ENCODE peak calls at places on chromosomes 5 and 9, in six cellular contexts. One of them, this sample, is unnamed.

GRCh38 chr9:128899566-128900322 is 17.8 kb downstream of the LRRC8A start:
- DNase-seq in HCT116: no peak
- DNase-seq in H1: no peak
- DNase-seq in GM12878: no peak
- DNase-seq in HepG2: no peak
- DNase-seq in K562: no peak
- DNase-seq in this sample: no peak

GRCh38 chr5:2802693-2803365 is 51.4 kb upstream of the IRX2 start:
- DNase-seq in HCT116: no peak
- DNase-seq in H1: no peak
- DNase-seq in GM12878: no peak
- DNase-seq in HepG2: peak; percentile 3
- DNase-seq in K562: no peak
- DNase-seq in this sample: no peak

GRCh38 chr5:128237000-128237399 is 153.4 kb downstream of the SLC12A2 start:
- DNase-seq in HCT116: no peak
- DNase-seq in H1: no peak
- DNase-seq in GM12878: no peak
- DNase-seq in HepG2: no peak
- DNase-seq in K562: no peak
- DNase-seq in this sample: no peak

GRCh38 chr5:93586948-93587918 is 4.2 kb downstream of the NR2F1 start:
- DNase-seq in HCT116: no peak
- DNase-seq in H1: no peak
- DNase-seq in GM12878: no peak
- DNase-seq in HepG2: no peak
- DNase-seq in K562: no peak
- DNase-seq in this sample: peak; percentile 42

GRCh38 chr9:16628421-16628820 is 242.0 kb downstream of the BNC2 start:
- DNase-seq in HCT116: no peak
- DNase-seq in H1: no peak
- DNase-seq in GM12878: no peak
- DNase-seq in HepG2: no peak
- DNase-seq in K562: no peak
- DNase-seq in this sample: no peak

GRCh38 chr5:107242411-107242810 is 428.3 kb downstream of the EFNA5 start:
- DNase-seq in HCT116: no peak
- DNase-seq in H1: no peak
- DNase-seq in GM12878: no peak
- DNase-seq in HepG2: no peak
- DNase-seq in K562: no peak
- DNase-seq in this sample: no peak

GRCh38 chr9:37464426-37465248 is 613 bp downstream of the ZBTB5 start:
- DNase-seq in HCT116: no peak
- DNase-seq in H1: no peak
- DNase-seq in GM12878: peak; percentile 30
- DNase-seq in HepG2: no peak
- DNase-seq in K562: peak; percentile 75
- DNase-seq in this sample: no peak

GRCh38 chr5:2615917-2616316 is 135.6 kb downstream of the IRX2 start:
- DNase-seq in HCT116: no peak
- DNase-seq in H1: no peak
- DNase-seq in GM12878: no peak
- DNase-seq in HepG2: no peak
- DNase-seq in K562: no peak
- DNase-seq in this sample: no peak

GRCh38 chr9:76654051-76654461 is 110.2 kb upstream of the PCA3 start:
- DNase-seq in HCT116: no peak
- DNase-seq in H1: no peak
- DNase-seq in GM12878: no peak
- DNase-seq in HepG2: no peak
- DNase-seq in K562: no peak
- DNase-seq in this sample: no peak

GRCh38 chr5:147796556-147797308 is 14.2 kb upstream of the JAKMIP2 start:
- DNase-seq in HCT116: no peak
- DNase-seq in H1: no peak
- DNase-seq in GM12878: no peak
- DNase-seq in HepG2: no peak
- DNase-seq in K562: no peak
- DNase-seq in this sample: no peak

GRCh38 chr5:53482717-53483638 is 2.5 kb downstream of the FST start:
- DNase-seq in HCT116: no peak
- DNase-seq in H1: no peak
- DNase-seq in GM12878: no peak
- DNase-seq in HepG2: peak; percentile 89
- DNase-seq in K562: peak; percentile 29
- DNase-seq in this sample: peak; percentile 26

GRCh38 chr9:74117731-74118130 is 379.4 kb upstream of the RORB start:
- DNase-seq in HCT116: no peak
- DNase-seq in H1: no peak
- DNase-seq in GM12878: no peak
- DNase-seq in HepG2: no peak
- DNase-seq in K562: no peak
- DNase-seq in this sample: no peak

GRCh38 chr5:161889971-161890370 is 42.1 kb downstream of the GABRA1 start:
- DNase-seq in HCT116: no peak
- DNase-seq in H1: no peak
- DNase-seq in GM12878: no peak
- DNase-seq in HepG2: no peak
- DNase-seq in K562: no peak
- DNase-seq in this sample: no peak

GRCh38 chr9:35649431-35650340 is 1.0 kb downstream of the SIT1 start:
- DNase-seq in HCT116: no peak
- DNase-seq in H1: no peak
- DNase-seq in GM12878: no peak
- DNase-seq in HepG2: no peak
- DNase-seq in K562: peak; percentile 42
- DNase-seq in this sample: no peak

GRCh38 chr5:130496215-130496614 is 592.0 kb downstream of the CHSY3 start:
- DNase-seq in HCT116: no peak
- DNase-seq in H1: no peak
- DNase-seq in GM12878: no peak
- DNase-seq in HepG2: no peak
- DNase-seq in K562: no peak
- DNase-seq in this sample: no peak

GRCh38 chr5:2415678-2416077 is 335.8 kb downstream of the IRX2 start:
- DNase-seq in HCT116: no peak
- DNase-seq in H1: no peak
- DNase-seq in GM12878: no peak
- DNase-seq in HepG2: no peak
- DNase-seq in K562: peak; percentile 46
- DNase-seq in this sample: peak; percentile 27

GRCh38 chr9:29976981-29977380 is 2403.7 kb upstream of the C9orf72 start:
- DNase-seq in HCT116: no peak
- DNase-seq in H1: no peak
- DNase-seq in GM12878: no peak
- DNase-seq in HepG2: no peak
- DNase-seq in K562: no peak
- DNase-seq in this sample: no peak

GRCh38 chr9:78286946-78287388 is 10.0 kb upstream of the PSAT1 start:
- DNase-seq in HCT116: no peak
- DNase-seq in H1: no peak
- DNase-seq in GM12878: no peak
- DNase-seq in HepG2: peak; percentile 94
- DNase-seq in K562: no peak
- DNase-seq in this sample: no peak

GRCh38 chr5:10503321-10503720 is 60.5 kb upstream of the ANKRD33B start:
- DNase-seq in HCT116: no peak
- DNase-seq in H1: no peak
- DNase-seq in GM12878: no peak
- DNase-seq in HepG2: no peak
- DNase-seq in K562: no peak
- DNase-seq in this sample: no peak

GRCh38 chr5:74762599-74762998 is 4.3 kb downstream of the GFM2 start:
- DNase-seq in HCT116: peak; percentile 76
- DNase-seq in H1: no peak
- DNase-seq in GM12878: no peak
- DNase-seq in HepG2: peak; percentile 22
- DNase-seq in K562: no peak
- DNase-seq in this sample: no peak

GRCh38 chr5:167585184-167585583 is 706.3 kb upstream of the WWC1 start:
- DNase-seq in HCT116: no peak
- DNase-seq in H1: no peak
- DNase-seq in GM12878: no peak
- DNase-seq in HepG2: peak; percentile 16
- DNase-seq in K562: no peak
- DNase-seq in this sample: no peak

GRCh38 chr5:133393776-133394476 is 218.4 kb downstream of the FSTL4 start:
- DNase-seq in HCT116: no peak
- DNase-seq in H1: no peak
- DNase-seq in GM12878: no peak
- DNase-seq in HepG2: no peak
- DNase-seq in K562: no peak
- DNase-seq in this sample: no peak

GRCh38 chr9:805151-805550 is 36.3 kb upstream of the DMRT1 start:
- DNase-seq in HCT116: no peak
- DNase-seq in H1: no peak
- DNase-seq in GM12878: no peak
- DNase-seq in HepG2: no peak
- DNase-seq in K562: no peak
- DNase-seq in this sample: no peak

GRCh38 chr9:131722260-131722659 is 17.6 kb downstream of the RAPGEF1 start:
- DNase-seq in HCT116: no peak
- DNase-seq in H1: no peak
- DNase-seq in GM12878: no peak
- DNase-seq in HepG2: no peak
- DNase-seq in K562: no peak
- DNase-seq in this sample: peak; percentile 40

GRCh38 chr9:136159851-136160250 is 41.2 kb upstream of the TMEM250 start:
- DNase-seq in HCT116: no peak
- DNase-seq in H1: no peak
- DNase-seq in GM12878: no peak
- DNase-seq in HepG2: no peak
- DNase-seq in K562: no peak
- DNase-seq in this sample: no peak

GRCh38 chr9:136154943-136155342 is 36.3 kb upstream of the TMEM250 start:
- DNase-seq in HCT116: no peak
- DNase-seq in H1: no peak
- DNase-seq in GM12878: no peak
- DNase-seq in HepG2: no peak
- DNase-seq in K562: no peak
- DNase-seq in this sample: no peak

GRCh38 chr9:136155576-136155975 is 36.9 kb upstream of the TMEM250 start:
- DNase-seq in HCT116: no peak
- DNase-seq in H1: no peak
- DNase-seq in GM12878: no peak
- DNase-seq in HepG2: no peak
- DNase-seq in K562: no peak
- DNase-seq in this sample: no peak

GRCh38 chr9:136156216-136157120 is 37.8 kb upstream of the TMEM250 start:
- DNase-seq in HCT116: no peak
- DNase-seq in H1: no peak
- DNase-seq in GM12878: no peak
- DNase-seq in HepG2: no peak
- DNase-seq in K562: no peak
- DNase-seq in this sample: no peak

GRCh38 chr9:136157477-136158265 is 39.0 kb upstream of the TMEM250 start:
- DNase-seq in HCT116: no peak
- DNase-seq in H1: no peak
- DNase-seq in GM12878: no peak
- DNase-seq in HepG2: no peak
- DNase-seq in K562: no peak
- DNase-seq in this sample: no peak
- TF ChIP-seq SIN3A in HCT116: no peak
- TF ChIP-seq SIN3A in H1: no peak
- TF ChIP-seq SIN3A in GM12878: no peak
- TF ChIP-seq SIN3A in HepG2: no peak
- TF ChIP-seq SIN3A in K562: no peak
- TF ChIP-seq SIN3A in this sample: no peak

DNA sequence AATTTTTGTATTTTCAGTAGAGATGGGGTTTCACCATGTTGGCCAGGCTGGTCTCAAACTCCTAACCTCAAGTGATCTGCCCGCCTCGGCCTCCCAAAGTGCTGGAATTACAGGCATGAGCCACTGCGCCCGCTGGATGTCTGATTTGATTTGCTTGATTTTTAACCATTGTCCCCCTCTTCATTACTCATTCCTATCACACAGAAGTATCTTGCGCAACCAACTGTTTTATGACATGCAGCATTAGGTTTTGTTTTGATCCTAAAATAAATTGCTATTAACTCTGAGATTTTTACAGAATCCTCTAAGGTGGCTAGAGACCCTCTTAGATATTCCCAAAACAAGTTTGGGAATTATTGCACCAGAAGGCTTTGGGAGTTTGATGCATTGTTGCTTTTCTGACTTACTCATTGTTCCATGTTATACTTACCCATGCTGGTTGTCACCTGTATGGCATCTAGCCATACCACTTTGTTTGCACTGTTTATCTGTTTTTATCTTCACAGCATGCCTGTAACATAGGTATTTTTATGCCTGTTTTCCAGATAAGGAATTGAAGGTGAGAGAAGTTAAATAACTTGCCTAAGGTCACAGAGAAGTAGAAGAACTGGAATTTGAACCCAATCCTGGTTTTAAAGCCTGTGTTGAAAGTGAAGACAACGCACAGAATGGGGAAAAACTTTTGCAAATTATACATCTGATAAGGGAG is 35.9 kb upstream of the PWWP2A start:
- DNase-seq in HCT116: no peak
- DNase-seq in H1: no peak
- DNase-seq in GM12878: no peak
- DNase-seq in HepG2: no peak
- DNase-seq in K562: no peak
- DNase-seq in this sample: no peak
- TF ChIP-seq MAX in HCT116: no peak
- TF ChIP-seq MAX in H1: no peak
- TF ChIP-seq MAX in GM12878: no peak
- TF ChIP-seq MAX in HepG2: no peak
- TF ChIP-seq MAX in K562: no peak
- TF ChIP-seq MAX in this sample: no peak

DNA sequence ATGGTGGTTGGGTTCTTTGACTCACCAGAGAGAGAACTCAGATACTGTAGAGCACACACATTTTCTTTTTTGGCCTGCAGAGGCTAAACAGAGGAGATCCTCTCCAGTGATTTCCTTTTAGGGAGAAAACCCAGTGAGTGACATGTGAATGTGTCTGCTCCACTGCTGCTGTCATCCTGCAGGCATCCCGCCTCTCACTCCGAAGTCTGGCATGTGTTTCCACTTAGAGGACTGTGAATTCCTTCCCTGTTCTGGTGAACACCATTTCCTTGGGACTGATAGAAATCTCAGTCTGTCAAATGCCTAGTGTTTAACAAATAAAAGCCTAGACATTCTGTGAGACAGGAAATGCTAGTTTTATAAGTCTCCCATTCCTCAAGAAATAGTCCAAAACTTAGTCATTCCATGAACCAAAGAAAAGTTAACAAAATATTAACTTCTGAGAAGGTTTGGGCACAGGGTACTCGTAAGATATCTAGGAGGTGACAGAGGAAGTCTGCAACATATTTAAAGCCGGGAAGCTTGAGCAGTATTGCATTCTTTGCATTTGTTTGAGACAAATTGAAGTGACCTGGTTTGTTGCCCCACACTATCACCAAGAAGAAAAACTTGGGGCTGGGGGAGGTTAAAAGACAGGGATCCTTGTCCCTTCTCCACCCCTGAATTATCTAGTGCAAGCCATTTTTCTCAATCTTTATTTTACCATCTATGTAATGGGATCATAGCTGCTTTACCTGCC is 74.9 kb upstream of the NIPAL4 start:
- DNase-seq in HCT116: no peak
- DNase-seq in H1: peak; percentile 51
- DNase-seq in GM12878: no peak
- DNase-seq in HepG2: no peak
- DNase-seq in K562: no peak
- DNase-seq in this sample: peak; percentile 72
- TF ChIP-seq SIN3A in HCT116: no peak
- TF ChIP-seq SIN3A in H1: no peak
- TF ChIP-seq SIN3A in GM12878: no peak
- TF ChIP-seq SIN3A in HepG2: no peak
- TF ChIP-seq SIN3A in K562: no peak
- TF ChIP-seq SIN3A in this sample: peak; percentile 96

GRCh38 chr9:81874926-81875325 is 53.3 kb upstream of the SPATA31D4 start:
- DNase-seq in HCT116: no peak
- DNase-seq in H1: no peak
- DNase-seq in GM12878: no peak
- DNase-seq in HepG2: no peak
- DNase-seq in K562: no peak
- DNase-seq in this sample: no peak
- TF ChIP-seq MAX in HCT116: no peak
- TF ChIP-seq MAX in H1: no peak
- TF ChIP-seq MAX in GM12878: no peak
- TF ChIP-seq MAX in HepG2: no peak
- TF ChIP-seq MAX in K562: no peak
- TF ChIP-seq MAX in this sample: no peak